ENCODE peak calls at places on chromosomes 4 and X, in seven cellular contexts. V is uterus, H is adrenal gland, W is foreskin fibroblast, Z is activated B cell treated with CpG ODN at 0.5 μM for 24 hours, Y is fibroblast of lung, K is HepG2. M is an unnamed sample.

GRCh38 chrX:96027363-96027894 is 657.2 kb upstream of the DIAPH2 start:
- DNase-seq in V (no peak), H (no peak), W (peak), Z (no peak), Y (no peak), K (no peak), M (no peak)

GRCh38 chrX:65578346-65578745 is 43.8 kb upstream of the LAS1L start:
- DNase-seq in V (no peak), H (no peak), W (no peak), Z (no peak), Y (no peak), K (no peak), M (no peak)

GRCh38 chr4:24209891-24210290 is 320.0 kb upstream of the PPARGC1A start:
- DNase-seq in V (no peak), H (no peak), W (no peak), Z (no peak), Y (no peak), K (no peak), M (no peak)

GRCh38 chrX:140431521-140431920 is 73.3 kb downstream of the SOX3 start:
- DNase-seq in V (no peak), H (no peak), W (no peak), Z (no peak), Y (peak), K (no peak), M (no peak)

GRCh38 chrX:49246541-49246940 is 11.3 kb downstream of the CCDC22 start:
- DNase-seq in V (no peak), H (no peak), W (no peak), Z (no peak), Y (no peak), K (no peak), M (no peak)

GRCh38 chr4:157804986-157805385 is 367.8 kb downstream of the GASK1B start:
- DNase-seq in V (no peak), H (no peak), W (peak), Z (no peak), Y (peak), K (peak), M (no peak)

GRCh38 chr4:98828801-98829200 is 100.1 kb downstream of the EIF4E start:
- DNase-seq in V (no peak), H (no peak), W (peak), Z (no peak), Y (peak), K (peak), M (no peak)

GRCh38 chrX:3017492-3017891 is 11.1 kb downstream of the ARSH start:
- DNase-seq in V (no peak), H (no peak), W (no peak), Z (no peak), Y (no peak), K (no peak), M (no peak)

GRCh38 chr4:123785515-123785914 is 388.9 kb downstream of the SPRY1 start:
- DNase-seq in V (peak), H (no peak), W (peak), Z (no peak), Y (peak), K (no peak), M (peak)

GRCh38 chrX:135707880-135708279 is 5.6 kb upstream of the CT45A1 start:
- DNase-seq in V (no peak), H (no peak), W (no peak), Z (no peak), Y (no peak), K (peak), M (no peak)

GRCh38 chr4:105191621-105192210 is 45.0 kb downstream of the TET2 start:
- DNase-seq in V (no peak), H (no peak), W (peak), Z (no peak), Y (peak), K (no peak), M (no peak)

GRCh38 chr4:128812360-128812958 is 3.0 kb downstream of the JADE1 start:
- DNase-seq in V (no peak), H (peak), W (peak), Z (no peak), Y (peak), K (peak), M (no peak)

GRCh38 chr4:34157546-34157945 is 2086.8 kb downstream of the ARAP2 start:
- DNase-seq in V (no peak), H (no peak), W (peak), Z (no peak), Y (peak), K (no peak), M (no peak)

GRCh38 chrX:23815376-23815775 is 32.4 kb downstream of the SAT1 start:
- DNase-seq in V (no peak), H (no peak), W (no peak), Z (no peak), Y (no peak), K (no peak), M (no peak)

GRCh38 chr4:55941881-55942280 is 6.9 kb upstream of the CEP135 start:
- DNase-seq in V (no peak), H (no peak), W (no peak), Z (no peak), Y (no peak), K (no peak), M (no peak)

GRCh38 chrX:153873282-153874090 is 12.5 kb downstream of the L1CAM start:
- DNase-seq in V (no peak), H (peak), W (no peak), Z (no peak), Y (no peak), K (no peak), M (no peak)

GRCh38 chr4:126697748-126698147 is 935.0 kb upstream of the INTU start:
- DNase-seq in V (no peak), H (no peak), W (peak), Z (no peak), Y (peak), K (no peak), M (no peak)

GRCh38 chr4:31307026-31307425 is 586.9 kb downstream of the PCDH7 start:
- DNase-seq in V (no peak), H (no peak), W (no peak), Z (no peak), Y (peak), K (no peak), M (no peak)

GRCh38 chr4:107304699-107305286 is 268.7 kb upstream of the DKK2 start:
- DNase-seq in V (no peak), H (no peak), W (no peak), Z (no peak), Y (no peak), K (no peak), M (no peak)

GRCh38 chr4:120902925-120903324 is 19.6 kb downstream of the PRDM5 start:
- DNase-seq in V (no peak), H (no peak), W (no peak), Z (no peak), Y (peak), K (no peak), M (no peak)

GRCh38 chr4:110681381-110681780 is 58.5 kb upstream of the PITX2 start:
- DNase-seq in V (no peak), H (no peak), W (peak), Z (no peak), Y (no peak), K (no peak), M (no peak)

GRCh38 chr4:147825451-147826287 is 93.8 kb downstream of the ARHGAP10 start:
- DNase-seq in V (no peak), H (peak), W (peak), Z (no peak), Y (peak), K (no peak), M (no peak)

GRCh38 chrX:100895365-100896075 is 21.4 kb upstream of the NOX1 start:
- DNase-seq in V (no peak), H (peak), W (peak), Z (no peak), Y (peak), K (peak), M (no peak)

GRCh38 chr4:150722908-150723362 is 141.0 kb downstream of the MAB21L2 start:
- DNase-seq in V (peak), H (peak), W (peak), Z (no peak), Y (no peak), K (no peak), M (peak)
- TF ChIP-seq CTCF in V (no peak), H (peak), W (no peak), Z (no peak), Y (no peak), K (no peak), M (peak)

GRCh38 chrX:110665636-110666035 is 130.0 kb downstream of the CHRDL1 start:
- DNase-seq in V (no peak), H (no peak), W (peak), Z (no peak), Y (peak), K (peak), M (no peak)
- TF ChIP-seq CTCF in V (peak), H (no peak), W (peak), Z (no peak), Y (peak), K (peak), M (no peak)

GRCh38 chrX:118724775-118725174 is 2.6 kb upstream of the IL13RA1 start:
- DNase-seq in V (no peak), H (no peak), W (peak), Z (no peak), Y (peak), K (peak), M (no peak)

GRCh38 chrX:118727686-118728339 is 407 bp downstream of the IL13RA1 start:
- DNase-seq in V (peak), H (peak), W (peak), Z (no peak), Y (peak), K (peak), M (no peak)

GRCh38 chrX:118723376-118723775 is 4.0 kb upstream of the IL13RA1 start:
- DNase-seq in V (no peak), H (no peak), W (no peak), Z (no peak), Y (no peak), K (no peak), M (no peak)

GRCh38 chrX:118726887-118727685 is at the start of gene IL13RA1:
- DNase-seq in V (peak), H (peak), W (peak), Z (peak), Y (peak), K (peak), M (peak)

GRCh38 chrX:118724352-118724751 is 3.1 kb upstream of the IL13RA1 start:
- DNase-seq in V (no peak), H (no peak), W (no peak), Z (peak), Y (no peak), K (no peak), M (no peak)
- TF ChIP-seq CTCF in V (no peak), H (no peak), W (no peak), Z (no peak), Y (no peak), K (no peak), M (no peak)

GRCh38 chr4:77629885-77630284 is 24.3 kb downstream of the CXCL13 start:
- DNase-seq in V (no peak), H (no peak), W (no peak), Z (no peak), Y (no peak), K (no peak), M (no peak)
- TF ChIP-seq CTCF in V (no peak), H (no peak), W (no peak), Z (no peak), Y (no peak), K (no peak), M (no peak)

GRCh38 chr4:176439611-176440010 is 119.8 kb downstream of the SPCS3 start:
- DNase-seq in V (no peak), H (no peak), W (no peak), Z (no peak), Y (no peak), K (no peak), M (no peak)
- TF ChIP-seq CTCF in V (no peak), H (no peak), W (no peak), Z (no peak), Y (no peak), K (no peak), M (no peak)

GRCh38 chr4:139083533-139084424 is 68.2 kb downstream of the NOCT start:
- DNase-seq in V (peak), H (peak), W (peak), Z (peak), Y (peak), K (peak), M (peak)
- TF ChIP-seq CTCF in V (no peak), H (no peak), W (peak), Z (no peak), Y (peak), K (peak), M (no peak)

DNA sequence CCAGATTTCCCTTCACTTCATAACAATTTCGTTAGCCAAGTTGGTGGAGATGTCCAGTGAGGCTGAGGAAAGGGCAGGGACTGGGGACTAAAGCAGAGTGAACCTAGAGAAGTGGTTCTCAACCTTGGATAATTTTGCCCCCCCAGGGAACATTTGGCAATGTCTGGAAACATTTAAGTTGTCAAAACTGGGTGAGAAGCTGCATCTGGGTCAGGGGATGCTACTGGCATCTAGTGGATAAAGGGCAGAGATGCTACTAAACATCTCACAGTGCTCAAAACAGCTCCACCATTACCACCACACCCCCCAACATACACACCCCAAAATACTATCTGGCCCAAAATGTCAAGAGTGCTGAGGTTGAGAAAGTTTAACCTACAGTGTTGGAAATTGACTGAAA is 32.0 kb upstream of the FGF16 start:
- DNase-seq in V (no peak), H (no peak), W (peak), Z (no peak), Y (no peak), K (no peak), M (no peak)
- TF ChIP-seq CTCF in V (no peak), H (no peak), W (no peak), Z (no peak), Y (no peak), K (no peak), M (no peak)

GRCh38 chr4:119564106-119564505 is 64.5 kb downstream of the PDE5A start:
- DNase-seq in V (no peak), H (no peak), W (no peak), Z (no peak), Y (no peak), K (no peak), M (no peak)

DNA sequence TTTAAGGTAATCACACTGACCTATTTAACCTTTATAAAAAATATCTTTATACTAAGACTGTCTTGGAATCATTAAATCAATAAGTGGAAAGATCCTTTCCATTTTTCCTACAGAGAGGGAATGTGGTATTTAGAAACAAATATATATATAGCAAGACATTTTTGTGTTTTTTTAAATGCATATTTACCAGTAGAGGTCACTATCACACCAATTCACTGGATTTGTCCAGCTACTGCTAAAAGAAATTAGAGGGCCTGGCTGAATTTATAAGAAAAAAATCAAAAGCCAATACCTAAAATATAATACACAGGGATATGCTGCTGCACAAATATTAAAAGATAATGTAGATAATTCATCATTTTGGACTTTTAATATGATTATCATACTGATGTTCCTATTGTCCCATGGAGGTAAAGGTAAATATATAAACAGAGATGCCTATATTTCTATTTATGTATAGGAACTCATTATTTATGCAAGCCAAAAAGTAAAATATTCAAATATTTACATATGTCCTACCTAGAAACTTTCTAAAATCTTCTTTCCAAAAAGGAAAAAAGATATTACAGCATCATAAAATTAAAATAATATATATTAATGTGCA is 69.5 kb downstream of the PDE5A start:
- DNase-seq in V (no peak), H (no peak), W (peak), Z (no peak), Y (peak), K (peak), M (no peak)
- TF ChIP-seq CTCF in V (peak), H (peak), W (no peak), Z (no peak), Y (no peak), K (peak), M (peak)

DNA sequence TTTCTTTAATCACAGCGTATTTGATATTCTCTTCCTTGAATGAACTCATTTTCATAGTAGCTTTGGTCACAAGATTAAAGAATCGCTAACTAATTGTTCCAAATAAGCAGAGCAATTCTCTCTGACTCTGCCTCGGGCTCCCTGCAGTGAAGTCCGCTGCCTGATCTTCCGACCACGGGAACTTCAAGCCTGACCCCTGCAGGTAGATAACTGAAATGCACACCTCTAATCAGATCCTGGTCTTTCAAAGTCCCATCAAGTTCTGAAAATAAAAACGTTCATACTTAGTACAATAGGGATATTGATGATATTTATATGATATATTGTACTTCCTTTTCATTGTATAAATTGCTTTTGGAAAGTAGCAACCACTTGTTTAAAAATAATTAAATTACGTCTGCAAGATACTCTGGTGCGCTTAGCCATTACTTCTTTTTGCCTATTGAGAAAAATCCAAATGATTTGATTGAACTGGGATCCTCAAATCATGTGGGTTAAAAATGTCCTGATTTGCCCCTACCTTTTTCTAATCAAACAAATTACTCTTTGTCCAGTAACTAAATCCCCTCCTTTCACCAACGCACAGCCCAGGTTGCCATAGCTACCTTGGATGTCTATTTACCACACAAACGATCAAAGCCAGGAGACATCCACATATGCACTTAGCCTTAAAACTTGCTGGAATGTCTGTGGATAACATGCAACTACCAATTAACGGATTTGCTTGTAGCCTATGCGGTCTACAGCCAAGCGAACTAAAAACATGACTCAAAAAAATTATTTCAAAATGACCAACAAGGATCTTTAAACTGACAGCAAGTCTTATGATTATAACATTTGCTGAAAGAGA is 4.2 kb downstream of the MID1 start:
- DNase-seq in V (peak), H (peak), W (peak), Z (no peak), Y (peak), K (no peak), M (peak)
- TF ChIP-seq CTCF in V (peak), H (peak), W (peak), Z (no peak), Y (peak), K (no peak), M (peak)

M was measured in gastrocnemius medialis.